ENCODE peak calls at places on chromosomes 5 and 9, in four cellular contexts. P, W, B and Y are unnamed samples.

GRCh38 chr9:126290871-126291270 is 35.8 kb upstream of the MVB12B start:
- DNase-seq in P (no peak), W (no peak), B (no peak), Y (no peak)

GRCh38 chr5:141513627-141514329 is 24.9 kb downstream of the PCDHGC5 start:
- DNase-seq in P (no peak), W (peak), B (peak), Y (peak)

GRCh38 chr5:175052351-175052750 is 328.0 kb downstream of the MSX2 start:
- DNase-seq in P (no peak), W (no peak), B (no peak), Y (no peak)

GRCh38 chr9:124480621-124480981 is 26.6 kb downstream of the NR5A1 start:
- DNase-seq in P (no peak), W (no peak), B (no peak), Y (no peak)

GRCh38 chr5:135235002-135235401 is 164.0 kb downstream of the MACROH2A1 start:
- DNase-seq in P (no peak), W (no peak), B (no peak), Y (no peak)

GRCh38 chr9:111743275-111743674 is 51.5 kb downstream of the SHOC1 start:
- DNase-seq in P (no peak), W (peak), B (no peak), Y (no peak)

GRCh38 chr5:72208324-72208723 is 101.0 kb downstream of the MAP1B start:
- DNase-seq in P (no peak), W (no peak), B (no peak), Y (no peak)

GRCh38 chr5:8842906-8843590 is 702.8 kb downstream of the SEMA5A start:
- DNase-seq in P (no peak), W (no peak), B (peak), Y (no peak)

GRCh38 chr9:113654605-113655193 is 191.2 kb downstream of the RGS3 start:
- DNase-seq in P (no peak), W (no peak), B (no peak), Y (no peak)

GRCh38 chr5:112412370-112412769 is 6.7 kb downstream of the EPB41L4A start:
- DNase-seq in P (no peak), W (no peak), B (no peak), Y (no peak)

GRCh38 chr5:140205216-140205615 is 30.2 kb downstream of the CYSTM1 start:
- DNase-seq in P (no peak), W (no peak), B (peak), Y (no peak)

GRCh38 chr5:26121343-26121742 is 917.0 kb downstream of the CDH9 start:
- DNase-seq in P (no peak), W (no peak), B (no peak), Y (no peak)

GRCh38 chr9:72274916-72275315 is 90.1 kb downstream of the ZFAND5 start:
- DNase-seq in P (no peak), W (no peak), B (no peak), Y (no peak)

GRCh38 chr9:100601216-100601615 is 23.3 kb downstream of the CAVIN4 start:
- DNase-seq in P (peak), W (peak), B (peak), Y (peak)

GRCh38 chr9:136471802-136472487 is 10.9 kb downstream of the SEC16A start:
- DNase-seq in P (no peak), W (no peak), B (no peak), Y (no peak)

GRCh38 chr9:93654351-93654961 is 78.1 kb downstream of the PHF2 start:
- DNase-seq in P (no peak), W (no peak), B (no peak), Y (no peak)

GRCh38 chr9:121294181-121294743 is 26.3 kb downstream of the GSN start:
- DNase-seq in P (no peak), W (no peak), B (no peak), Y (no peak)

GRCh38 chr9:2623046-2623865 is 1.7 kb downstream of the VLDLR start:
- DNase-seq in P (peak), W (peak), B (peak), Y (no peak)

GRCh38 chr9:13139641-13140171 is 139.8 kb downstream of the MPDZ start:
- DNase-seq in P (no peak), W (no peak), B (peak), Y (no peak)

GRCh38 chr9:35907732-35908483 is 1.4 kb upstream of the SPAAR start:
- DNase-seq in P (no peak), W (no peak), B (peak), Y (no peak)

GRCh38 chr5:136132087-136132486 is 558 bp upstream of the SMAD5 start:
- DNase-seq in P (peak), W (peak), B (no peak), Y (no peak)

GRCh38 chr5:14762568-14763216 is 98.2 kb downstream of the OTULIN start:
- DNase-seq in P (no peak), W (no peak), B (no peak), Y (no peak)

GRCh38 chr5:137666109-137666850 is 69.6 kb downstream of the KLHL3 start:
- DNase-seq in P (no peak), W (peak), B (no peak), Y (peak)

GRCh38 chr9:22052376-22052945 is 43.4 kb upstream of the CDKN2B start:
- DNase-seq in P (no peak), W (peak), B (peak), Y (no peak)